ENCODE peak calls at places on chromosomes 16 and 17, in ten cellular contexts. C is thoracic aorta, E is neural progenitor cell, V is fibroblast of the aortic adventitia, G is AG04450, X is mucosa of descending colon, F is tibial nerve, K is SJSA1, S is neuronal stem cell, H is PC-3. U is an unnamed sample.

GRCh38 chr17:72460711-72461110 is 339.9 kb downstream of the SOX9 start:
- DNase-seq in C (no peak), E (no peak), V (peak; percentile 67), G (no peak), X (no peak), F (no peak), K (no peak), S (no peak), H (peak; percentile 18), U (no peak)

GRCh38 chr17:42675348-42675983 is 1.3 kb downstream of the PLEKHH3 start:
- DNase-seq in C (no peak), E (no peak), V (no peak), G (no peak), X (no peak), F (no peak), K (no peak), S (no peak), H (no peak), U (peak; percentile 56)

GRCh38 chr17:42459256-42459982 is 741 bp downstream of the ATP6V0A1 start:
- DNase-seq in C (no peak), E (peak; percentile 41), V (peak; percentile 67), G (no peak), X (peak; percentile 75), F (peak; percentile 72), K (peak; percentile 58), S (no peak), H (no peak), U (peak; percentile 43)

GRCh38 chr16:3681206-3681605 is 26.7 kb downstream of the DNASE1 start:
- DNase-seq in C (no peak), E (no peak), V (no peak), G (no peak), X (no peak), F (no peak), K (no peak), S (no peak), H (no peak), U (peak; percentile 16)

GRCh38 chr16:88289549-88290344 is 93.0 kb upstream of the ZNF469 start:
- DNase-seq in C (no peak), E (no peak), V (no peak), G (no peak), X (no peak), F (no peak), K (no peak), S (no peak), H (no peak), U (no peak)

GRCh38 chr16:73046484-73047214 is 1.3 kb downstream of the ZFHX3 start:
- DNase-seq in C (no peak), E (no peak), V (no peak), G (no peak), X (no peak), F (no peak), K (no peak), S (no peak), H (peak; percentile 36), U (no peak)

GRCh38 chr17:78242024-78242742 is 10.8 kb downstream of the TMEM235 start:
- DNase-seq in C (no peak), E (no peak), V (no peak), G (no peak), X (no peak), F (no peak), K (no peak), S (no peak), H (peak; percentile 40), U (no peak)

GRCh38 chr17:66526827-66527226 is 224.4 kb downstream of the PRKCA start:
- DNase-seq in C (no peak), E (no peak), V (no peak), G (no peak), X (no peak), F (no peak), K (no peak), S (no peak), H (no peak), U (no peak)

GRCh38 chr17:81519284-81520020 is 6.9 kb upstream of the ACTG1 start:
- DNase-seq in C (no peak), E (peak; percentile 70), V (no peak), G (no peak), X (peak; percentile 75), F (no peak), K (peak; percentile 10), S (no peak), H (peak; percentile 90), U (no peak)

GRCh38 chr17:49456172-49456965 is 38.7 kb upstream of the NGFR start:
- DNase-seq in C (no peak), E (no peak), V (peak; percentile 81), G (peak; percentile 50), X (no peak), F (no peak), K (no peak), S (no peak), H (peak; percentile 37), U (no peak)

GRCh38 chr17:45123930-45124796 is 8.2 kb downstream of the PLCD3 start:
- DNase-seq in C (peak; percentile 69), E (no peak), V (peak; percentile 82), G (peak; percentile 71), X (peak; percentile 78), F (no peak), K (peak; percentile 88), S (no peak), H (peak; percentile 96), U (peak; percentile 89)

DNA sequence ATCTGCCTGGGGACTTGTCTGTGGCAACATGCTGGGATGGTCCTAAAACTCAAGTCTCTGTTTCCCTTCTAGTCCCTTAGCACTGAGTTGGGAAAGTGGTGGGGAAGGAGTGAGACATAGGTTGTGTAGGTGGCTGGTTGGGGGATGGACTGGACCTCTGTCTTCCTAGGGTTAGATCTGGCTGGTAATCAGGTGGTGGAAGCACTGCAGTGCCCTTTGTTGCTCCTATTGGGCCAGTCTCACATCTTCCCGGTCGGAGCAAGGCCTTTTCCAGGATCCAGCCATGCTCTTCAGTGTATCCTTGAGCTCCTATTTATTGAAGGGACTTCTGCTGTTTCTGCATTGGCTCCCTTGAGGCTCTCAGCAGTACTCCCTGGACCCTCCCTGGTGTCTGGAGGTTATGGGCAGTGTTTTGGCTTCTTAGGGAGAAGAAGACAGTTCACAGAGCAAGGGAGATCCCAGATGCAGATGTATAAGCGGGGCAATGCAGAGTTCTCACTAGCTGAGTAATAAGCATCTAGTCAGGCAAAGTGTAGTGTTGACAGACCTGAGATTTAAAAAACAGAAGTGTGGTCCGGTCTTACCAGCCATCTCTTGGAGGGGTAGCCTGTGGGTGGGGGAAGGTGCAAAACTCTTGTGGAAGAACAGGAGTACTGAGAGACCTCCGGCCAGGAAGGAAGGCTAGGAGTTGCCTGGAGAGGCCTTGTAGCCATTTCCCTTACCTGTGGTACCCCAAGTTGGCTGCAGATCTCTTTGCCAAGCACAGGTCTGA is 1.3 kb upstream of the NUTF2 start:
- DNase-seq in C (no peak), E (no peak), V (no peak), G (no peak), X (peak; percentile 26), F (no peak), K (no peak), S (no peak), H (no peak), U (no peak)
- H3K4me3 ChIP-seq in C (peak overlapping the region; percentile 100), E (peak overlapping the region; percentile 99), V (peak overlapping the region; percentile 83), G (peak overlapping the region; percentile 86), X (no peak overlapping the region), F (peak overlapping the region; percentile 73), K (peak overlapping the region; percentile 93), S (peak overlapping the region; percentile 97), H (peak overlapping the region; percentile 98), U (peak overlapping the region; percentile 72)

GRCh38 chr16:84614914-84615813 is 2.7 kb downstream of the COTL1 start:
- DNase-seq in C (no peak), E (no peak), V (no peak), G (no peak), X (no peak), F (no peak), K (no peak), S (no peak), H (no peak), U (no peak)
- H3K4me3 ChIP-seq in C (peak overlapping the region; percentile 75), E (peak overlapping the region; percentile 17), V (no peak overlapping the region), G (peak overlapping the region; percentile 87), X (no peak overlapping the region), F (no peak overlapping the region), K (peak overlapping the region; percentile 96), S (peak overlapping the region; percentile 72), H (peak overlapping the region; percentile 94), U (no peak overlapping the region)

GRCh38 chr17:6712854-6713129 is 377 bp downstream of the SLC13A5 start:
- DNase-seq in C (no peak), E (no peak), V (no peak), G (no peak), X (no peak), F (no peak), K (no peak), S (no peak), H (no peak), U (no peak)
- H3K4me3 ChIP-seq in C (no peak overlapping the region), E (peak overlapping the region; percentile 58), V (no peak overlapping the region), G (no peak overlapping the region), X (no peak overlapping the region), F (no peak overlapping the region), K (no peak overlapping the region), S (peak overlapping the region; percentile 37), H (no peak overlapping the region), U (peak overlapping the region; percentile 18)

DNA sequence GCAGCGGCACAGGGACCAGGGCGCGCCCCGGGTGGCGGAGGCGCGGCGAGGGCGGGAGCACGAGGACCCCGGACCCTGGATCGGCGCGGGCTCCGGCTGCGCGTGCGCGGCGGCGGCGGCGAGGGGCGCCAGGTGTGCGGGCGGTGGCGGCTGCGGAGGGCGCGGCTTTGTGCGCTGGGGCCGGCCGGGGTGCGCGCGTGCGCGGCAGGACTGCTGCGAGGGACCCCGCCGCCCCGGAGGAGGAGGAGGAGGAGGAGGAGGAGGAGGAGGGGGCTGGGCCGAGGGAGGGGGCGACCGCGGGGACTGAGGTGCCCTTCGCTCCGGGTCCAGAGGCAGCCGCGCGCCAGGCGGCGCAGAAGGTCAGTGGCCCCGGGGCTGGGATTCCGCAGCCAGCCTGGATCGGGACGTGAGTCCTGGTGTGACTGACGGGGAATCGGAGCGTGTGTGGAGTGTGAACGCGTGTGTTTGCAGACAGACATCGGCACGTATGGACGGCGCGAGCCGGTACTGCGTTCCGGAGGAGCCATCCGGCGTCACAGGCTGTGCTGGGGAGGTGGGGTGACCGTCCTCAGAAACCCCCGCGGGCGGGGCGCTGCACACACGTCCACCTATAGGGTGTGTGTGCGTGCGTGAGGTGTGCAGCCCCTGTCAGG is 19.5 kb upstream of the RAP1GAP2 start:
- DNase-seq in C (no peak), E (peak; percentile 85), V (no peak), G (no peak), X (no peak), F (no peak), K (no peak), S (peak; percentile 65), H (no peak), U (no peak)
- H3K4me3 ChIP-seq in C (no peak overlapping the region), E (peak overlapping the region; percentile 77), V (no peak overlapping the region), G (no peak overlapping the region), X (no peak overlapping the region), F (no peak overlapping the region), K (no peak overlapping the region), S (peak overlapping the region; percentile 47), H (peak overlapping the region; percentile 59), U (peak overlapping the region; percentile 51)

DNA sequence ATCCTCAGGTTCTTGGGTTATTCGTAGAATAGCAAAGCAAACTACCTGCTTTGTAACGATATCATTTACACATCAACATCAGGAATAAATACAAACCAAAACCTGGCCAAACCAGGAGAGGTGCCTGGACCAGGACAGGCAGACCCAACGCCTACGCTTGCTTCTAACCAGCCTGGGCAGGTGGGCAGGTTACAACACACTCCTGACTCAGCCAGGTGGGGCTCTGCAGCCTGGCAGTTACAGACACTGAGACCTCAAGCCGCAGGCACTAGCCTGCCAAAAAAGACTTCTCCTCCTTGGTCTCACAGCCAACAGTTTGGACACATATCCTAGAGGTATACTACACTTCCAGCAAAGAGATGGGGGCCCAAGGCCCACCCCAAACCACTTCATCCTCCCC is 14.0 kb downstream of the ANKRD11 start:
- DNase-seq in C (no peak), E (no peak), V (no peak), G (no peak), X (no peak), F (no peak), K (no peak), S (no peak), H (peak; percentile 71), U (no peak)
- H3K4me3 ChIP-seq in C (no peak overlapping the region), E (no peak overlapping the region), V (no peak overlapping the region), G (no peak overlapping the region), X (no peak overlapping the region), F (no peak overlapping the region), K (no peak overlapping the region), S (no peak overlapping the region), H (no peak overlapping the region), U (no peak overlapping the region)

U was measured in cardiac muscle cell.